ENCODE peak calls at places on chromosomes 2 and 18, in eight cellular contexts. N, I, G, K, T, P, O and S are unnamed samples.

GRCh38 chr2:96899084-96899735 is 29.3 kb upstream of the SEMA4C start:
- DNase-seq in G (no peak), O (no peak), N (no peak), K (no peak), I (no peak), T (no peak), P (no peak), S (no peak)

GRCh38 chr2:219060821-219061791 is at the start of gene IHH:
- DNase-seq in N (peak), I (no peak), O (no peak), T (peak), P (no peak), G (no peak), K (no peak), S (no peak)

GRCh38 chr2:72137498-72138010 is 10.1 kb downstream of the CYP26B1 start:
- DNase-seq in P (no peak), T (peak), O (peak), G (peak), I (no peak), K (no peak), N (peak), S (peak)

GRCh38 chr18:49548266-49548665 is 13.6 kb upstream of the LIPG start:
- DNase-seq in T (no peak), P (no peak), O (no peak), N (no peak), I (no peak), K (no peak), G (no peak), S (no peak)

GRCh38 chr2:183866666-183867065 is 731.7 kb upstream of the ZNF804A start:
- DNase-seq in T (no peak), I (no peak), K (no peak), P (no peak), O (no peak), N (no peak), G (no peak), S (no peak)

GRCh38 chr18:67597759-67598158 is 81.2 kb upstream of the DSEL start:
- DNase-seq in O (no peak), G (no peak), T (no peak), N (no peak), I (no peak), K (no peak), P (no peak), S (no peak)

GRCh38 chr18:3015203-3015590 is 2.3 kb upstream of the LPIN2 start:
- DNase-seq in K (no peak), I (no peak), P (no peak), T (no peak), G (no peak), O (no peak), N (no peak), S (no peak)

GRCh38 chr2:122697415-122697814 is 942.0 kb downstream of the TSN start:
- DNase-seq in K (no peak), N (no peak), O (no peak), T (no peak), P (no peak), I (no peak), G (no peak), S (no peak)

GRCh38 chr2:144198116-144198515 is 321.8 kb downstream of the ZEB2 start:
- DNase-seq in P (no peak), N (no peak), G (no peak), O (peak), I (no peak), K (no peak), T (no peak), S (no peak)